ENCODE peak calls at places on chromosomes 12 and 14, in seven cellular contexts. F is esophagus mucosa; L is effector memory CD8-positive, alpha-beta T cell; P is gastroesophageal sphincter; J is lower lobe of right lung; A is upper lobe of left lung; Y is heart right ventricle. B is an unnamed sample.

GRCh38 chr14:102726191-102726949 is 50.9 kb upstream of the TRAF3 start:
- ATAC-seq in F (no peak), L (no peak), P (no peak), J (no peak), A (no peak), Y (no peak), B (no peak)

GRCh38 chr12:126663304-126664094 is 1598.3 kb downstream of the AACS start:
- ATAC-seq in F (peak; percentile 59), L (no peak), P (no peak), J (no peak), A (no peak), Y (no peak), B (no peak)

GRCh38 chr14:96225745-96226151 is 21.1 kb downstream of the BDKRB2 start:
- ATAC-seq in F (peak; percentile 64), L (no peak), P (peak; percentile 78), J (peak; percentile 46), A (peak; percentile 56), Y (peak; percentile 38), B (peak; percentile 81)

GRCh38 chr14:100304825-100305445 is 1.3 kb downstream of the SLC25A29 start:
- ATAC-seq in F (peak; percentile 18), L (peak; percentile 7), P (peak; percentile 6), J (peak; percentile 57), A (peak; percentile 19), Y (no peak), B (peak; percentile 23)

GRCh38 chr12:131390408-131391100 is 320.3 kb upstream of the SFSWAP start:
- ATAC-seq in F (peak; percentile 53), L (no peak), P (no peak), J (no peak), A (no peak), Y (no peak), B (no peak)

GRCh38 chr12:109460538-109460937 is 16.6 kb downstream of the KCTD10 start:
- ATAC-seq in F (no peak), L (no peak), P (no peak), J (peak; percentile 70), A (peak; percentile 79), Y (no peak), B (no peak)

GRCh38 chr12:58443273-58443980 is 476.9 kb downstream of the LRIG3 start:
- ATAC-seq in F (peak; percentile 17), L (no peak), P (no peak), J (peak; percentile 13), A (no peak), Y (no peak), B (peak; percentile 89)

GRCh38 chr12:94488449-94488848 is 28.8 kb upstream of the CEP83 start:
- ATAC-seq in F (no peak), L (no peak), P (no peak), J (no peak), A (no peak), Y (no peak), B (no peak)

B was measured in SK-N-SH treated with all-trans-retinoic acid at 6 μM for 48 hours.